ENCODE peak calls at places on chromosomes 12 and 14, in nine cellular contexts. One of them, this sample, is unnamed.

GRCh38 chr14:77000340-77001235 is 27.9 kb downstream of the IRF2BPL start:
- DNase-seq in HFFc6: peak; percentile 62
- DNase-seq in GM13976: peak; percentile 55
- DNase-seq in GM23338: peak; percentile 38
- DNase-seq in HFF-Myc: no peak
- DNase-seq in fibroblast of pulmonary artery: peak; percentile 72
- DNase-seq in upper lobe of right lung: no peak
- DNase-seq in Calu3: no peak
- DNase-seq in adrenal gland: no peak
- DNase-seq in this sample: no peak

GRCh38 chr14:61260939-61261776 is 20.0 kb downstream of the TMEM30B start:
- DNase-seq in fibroblast of pulmonary artery: peak; percentile 48
- DNase-seq in adrenal gland: no peak
- DNase-seq in Calu3: peak; percentile 58
- DNase-seq in HFFc6: peak; percentile 84
- DNase-seq in GM23338: no peak
- DNase-seq in HFF-Myc: peak; percentile 96
- DNase-seq in upper lobe of right lung: no peak
- DNase-seq in GM13976: no peak
- DNase-seq in this sample: peak; percentile 67

GRCh38 chr12:131001493-131001892 is 47.8 kb downstream of the ADGRD1 start:
- DNase-seq in upper lobe of right lung: no peak
- DNase-seq in HFF-Myc: no peak
- DNase-seq in adrenal gland: no peak
- DNase-seq in GM23338: no peak
- DNase-seq in fibroblast of pulmonary artery: no peak
- DNase-seq in Calu3: no peak
- DNase-seq in HFFc6: no peak
- DNase-seq in GM13976: no peak
- DNase-seq in this sample: no peak

GRCh38 chr14:68783408-68784297 is 9.2 kb downstream of the ZFP36L1 start:
- DNase-seq in fibroblast of pulmonary artery: no peak
- DNase-seq in HFF-Myc: no peak
- DNase-seq in Calu3: no peak
- DNase-seq in HFFc6: no peak
- DNase-seq in upper lobe of right lung: no peak
- DNase-seq in GM23338: no peak
- DNase-seq in GM13976: no peak
- DNase-seq in adrenal gland: peak; percentile 14
- DNase-seq in this sample: no peak

GRCh38 chr12:105396983-105397382 is 66.5 kb downstream of the C12orf75 start:
- DNase-seq in adrenal gland: no peak
- DNase-seq in upper lobe of right lung: no peak
- DNase-seq in HFFc6: no peak
- DNase-seq in GM13976: no peak
- DNase-seq in Calu3: no peak
- DNase-seq in fibroblast of pulmonary artery: no peak
- DNase-seq in GM23338: no peak
- DNase-seq in HFF-Myc: no peak
- DNase-seq in this sample: no peak

GRCh38 chr12:67452119-67452805 is 183.1 kb downstream of the CAND1 start:
- DNase-seq in HFF-Myc: no peak
- DNase-seq in fibroblast of pulmonary artery: no peak
- DNase-seq in adrenal gland: no peak
- DNase-seq in GM23338: no peak
- DNase-seq in Calu3: no peak
- DNase-seq in upper lobe of right lung: no peak
- DNase-seq in GM13976: peak; percentile 22
- DNase-seq in HFFc6: no peak
- DNase-seq in this sample: no peak

GRCh38 chr14:89013098-89013504 is 188.7 kb downstream of the TTC8 start:
- DNase-seq in HFF-Myc: no peak
- DNase-seq in GM13976: no peak
- DNase-seq in HFFc6: peak; percentile 23
- DNase-seq in Calu3: peak; percentile 69
- DNase-seq in adrenal gland: no peak
- DNase-seq in fibroblast of pulmonary artery: peak; percentile 42
- DNase-seq in upper lobe of right lung: peak; percentile 69
- DNase-seq in GM23338: peak; percentile 84
- DNase-seq in this sample: no peak

GRCh38 chr12:92899388-92900001 is 29.6 kb downstream of the EEA1 start:
- DNase-seq in HFF-Myc: peak; percentile 91
- DNase-seq in HFFc6: peak; percentile 98
- DNase-seq in GM13976: no peak
- DNase-seq in GM23338: peak; percentile 34
- DNase-seq in adrenal gland: peak; percentile 92
- DNase-seq in upper lobe of right lung: no peak
- DNase-seq in fibroblast of pulmonary artery: peak; percentile 99
- DNase-seq in Calu3: no peak
- DNase-seq in this sample: peak; percentile 92

GRCh38 chr14:101449114-101449513 is 112.2 kb upstream of the DIO3 start:
- DNase-seq in upper lobe of right lung: no peak
- DNase-seq in GM23338: no peak
- DNase-seq in HFFc6: no peak
- DNase-seq in fibroblast of pulmonary artery: no peak
- DNase-seq in adrenal gland: no peak
- DNase-seq in GM13976: no peak
- DNase-seq in HFF-Myc: no peak
- DNase-seq in Calu3: no peak
- DNase-seq in this sample: no peak

GRCh38 chr14:101636081-101636560 is 74.8 kb downstream of the DIO3 start:
- DNase-seq in Calu3: no peak
- DNase-seq in upper lobe of right lung: no peak
- DNase-seq in GM13976: no peak
- DNase-seq in HFF-Myc: no peak
- DNase-seq in adrenal gland: no peak
- DNase-seq in HFFc6: no peak
- DNase-seq in fibroblast of pulmonary artery: no peak
- DNase-seq in GM23338: no peak
- DNase-seq in this sample: no peak

GRCh38 chr12:111045941-111046340 is 125.6 kb upstream of the MYL2 start:
- DNase-seq in Calu3: no peak
- DNase-seq in fibroblast of pulmonary artery: no peak
- DNase-seq in upper lobe of right lung: peak; percentile 40
- DNase-seq in adrenal gland: no peak
- DNase-seq in HFF-Myc: no peak
- DNase-seq in GM13976: no peak
- DNase-seq in HFFc6: no peak
- DNase-seq in GM23338: peak; percentile 13
- DNase-seq in this sample: no peak

GRCh38 chr14:77889971-77890442 is 90.1 kb downstream of the ADCK1 start:
- DNase-seq in Calu3: no peak
- DNase-seq in GM13976: no peak
- DNase-seq in adrenal gland: peak; percentile 32
- DNase-seq in HFFc6: peak; percentile 84
- DNase-seq in fibroblast of pulmonary artery: peak; percentile 89
- DNase-seq in GM23338: no peak
- DNase-seq in HFF-Myc: no peak
- DNase-seq in upper lobe of right lung: no peak
- DNase-seq in this sample: peak; percentile 4

GRCh38 chr14:20684662-20685456 is 499 bp downstream of the RNASE4 start:
- DNase-seq in HFFc6: peak; percentile 30
- DNase-seq in fibroblast of pulmonary artery: peak; percentile 67
- DNase-seq in HFF-Myc: no peak
- DNase-seq in GM23338: peak; percentile 66
- DNase-seq in upper lobe of right lung: no peak
- DNase-seq in adrenal gland: peak; percentile 25
- DNase-seq in GM13976: no peak
- DNase-seq in Calu3: no peak
- DNase-seq in this sample: no peak

GRCh38 chr12:92543359-92543758 is 159.4 kb upstream of the PLEKHG7 start:
- DNase-seq in GM23338: no peak
- DNase-seq in adrenal gland: no peak
- DNase-seq in GM13976: no peak
- DNase-seq in HFF-Myc: no peak
- DNase-seq in HFFc6: no peak
- DNase-seq in Calu3: peak; percentile 70
- DNase-seq in upper lobe of right lung: no peak
- DNase-seq in fibroblast of pulmonary artery: no peak
- DNase-seq in this sample: no peak

DNA sequence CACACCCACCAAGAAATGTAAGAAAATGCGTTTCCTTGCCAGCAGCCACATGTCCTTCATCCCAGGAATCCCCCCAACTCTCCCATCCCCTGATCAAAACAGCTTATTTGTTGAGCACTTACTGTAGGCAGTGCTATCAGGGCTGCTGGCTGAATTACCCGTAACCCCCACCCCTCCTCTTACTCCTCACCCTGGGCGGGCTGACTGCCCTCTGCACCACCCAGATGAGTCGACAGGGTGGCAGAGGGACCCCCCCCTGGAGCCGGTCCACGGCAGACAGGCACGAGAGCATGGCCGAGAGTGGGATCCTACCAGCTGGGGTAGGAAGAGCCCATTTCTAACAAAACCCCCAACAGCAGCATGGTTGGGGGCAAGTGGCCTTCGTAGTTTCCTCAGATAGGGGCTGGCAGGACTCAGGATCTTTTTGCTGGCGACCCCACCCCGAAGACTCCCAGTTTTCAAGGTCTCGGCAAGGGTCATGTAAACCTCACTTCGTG is 1.1 kb upstream of the RHOF start:
- DNase-seq in adrenal gland: peak; percentile 66
- DNase-seq in GM23338: no peak
- DNase-seq in HFF-Myc: no peak
- DNase-seq in upper lobe of right lung: peak; percentile 77
- DNase-seq in fibroblast of pulmonary artery: no peak
- DNase-seq in HFFc6: no peak
- DNase-seq in GM13976: no peak
- DNase-seq in Calu3: no peak
- DNase-seq in this sample: no peak
- TF ChIP-seq CTCF in adrenal gland: no peak
- TF ChIP-seq CTCF in GM23338: no peak
- TF ChIP-seq CTCF in HFF-Myc: no peak
- TF ChIP-seq CTCF in upper lobe of right lung: no peak
- TF ChIP-seq CTCF in fibroblast of pulmonary artery: no peak
- TF ChIP-seq CTCF in HFFc6: no peak
- TF ChIP-seq CTCF in GM13976: no peak
- TF ChIP-seq CTCF in Calu3: no peak
- TF ChIP-seq CTCF in this sample: no peak

GRCh38 chr14:80004871-80005270 is 206.4 kb downstream of the DIO2 start:
- DNase-seq in GM23338: no peak
- DNase-seq in Calu3: no peak
- DNase-seq in HFFc6: no peak
- DNase-seq in fibroblast of pulmonary artery: no peak
- DNase-seq in adrenal gland: no peak
- DNase-seq in upper lobe of right lung: no peak
- DNase-seq in HFF-Myc: no peak
- DNase-seq in GM13976: no peak
- DNase-seq in this sample: no peak
- TF ChIP-seq CTCF in GM23338: no peak
- TF ChIP-seq CTCF in Calu3: no peak
- TF ChIP-seq CTCF in HFFc6: no peak
- TF ChIP-seq CTCF in fibroblast of pulmonary artery: no peak
- TF ChIP-seq CTCF in adrenal gland: no peak
- TF ChIP-seq CTCF in upper lobe of right lung: no peak
- TF ChIP-seq CTCF in HFF-Myc: no peak
- TF ChIP-seq CTCF in GM13976: no peak
- TF ChIP-seq CTCF in this sample: no peak

GRCh38 chr12:56220611-56221232 is 1.0 kb downstream of the RNF41 start:
- DNase-seq in HFF-Myc: no peak
- DNase-seq in upper lobe of right lung: peak; percentile 71
- DNase-seq in GM13976: peak; percentile 40
- DNase-seq in fibroblast of pulmonary artery: peak; percentile 72
- DNase-seq in GM23338: peak; percentile 52
- DNase-seq in Calu3: no peak
- DNase-seq in adrenal gland: peak; percentile 45
- DNase-seq in HFFc6: peak; percentile 39
- DNase-seq in this sample: peak; percentile 23

GRCh38 chr12:56223571-56224101 is 506 bp upstream of the NABP2 start:
- DNase-seq in Calu3: no peak
- DNase-seq in HFF-Myc: no peak
- DNase-seq in fibroblast of pulmonary artery: no peak
- DNase-seq in GM23338: no peak
- DNase-seq in upper lobe of right lung: no peak
- DNase-seq in HFFc6: no peak
- DNase-seq in GM13976: no peak
- DNase-seq in adrenal gland: no peak
- DNase-seq in this sample: no peak

GRCh38 chr12:56222531-56222895 is 791 bp upstream of the RNF41 start:
- DNase-seq in GM23338: no peak
- DNase-seq in upper lobe of right lung: no peak
- DNase-seq in HFF-Myc: no peak
- DNase-seq in HFFc6: no peak
- DNase-seq in fibroblast of pulmonary artery: no peak
- DNase-seq in adrenal gland: no peak
- DNase-seq in Calu3: no peak
- DNase-seq in GM13976: no peak
- DNase-seq in this sample: no peak

GRCh38 chr12:56221233-56221756 is 427 bp downstream of the RNF41 start:
- DNase-seq in adrenal gland: peak; percentile 81
- DNase-seq in fibroblast of pulmonary artery: peak; percentile 85
- DNase-seq in HFFc6: peak; percentile 66
- DNase-seq in Calu3: peak; percentile 32
- DNase-seq in HFF-Myc: no peak
- DNase-seq in GM23338: peak; percentile 81
- DNase-seq in GM13976: no peak
- DNase-seq in upper lobe of right lung: peak; percentile 79
- DNase-seq in this sample: peak; percentile 65

DNA sequence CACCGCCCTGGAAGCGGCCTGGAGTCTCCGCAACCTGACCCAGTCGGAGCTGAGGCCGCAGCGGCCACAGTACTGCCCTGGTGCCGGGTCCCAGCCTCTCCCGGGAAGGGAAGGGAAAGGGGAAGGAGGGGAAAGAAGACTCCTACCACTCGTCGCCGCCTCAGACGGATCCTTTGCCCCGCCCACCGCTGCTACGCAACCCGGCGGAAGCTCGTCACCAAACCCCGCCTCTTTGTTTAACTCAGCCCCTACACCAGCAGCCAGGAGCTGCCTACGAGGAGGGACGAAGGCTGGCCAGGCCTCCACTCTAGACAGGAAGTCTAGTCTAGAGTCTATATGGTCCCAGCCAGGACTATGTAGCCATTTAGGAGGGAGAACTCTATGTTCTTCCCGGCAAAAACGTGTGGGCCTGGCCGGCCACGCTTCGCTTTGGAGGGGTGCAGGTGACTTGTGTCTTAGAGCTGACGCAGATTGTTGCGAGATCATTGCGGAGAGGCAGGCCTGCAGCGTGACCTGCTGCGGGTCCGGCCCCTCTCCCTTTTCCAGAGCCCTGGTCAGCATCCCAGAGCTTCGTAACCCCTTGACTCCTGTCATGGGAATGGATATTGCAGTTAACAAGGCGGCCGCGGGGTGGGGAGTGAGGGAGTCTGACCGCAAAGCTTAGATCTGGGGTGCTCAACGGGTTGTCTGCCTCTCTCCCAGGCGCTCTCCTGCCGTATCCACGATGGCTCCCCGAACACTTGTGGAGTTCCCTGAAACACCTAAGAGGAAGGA is at the start of gene RNF41:
- DNase-seq in HFFc6: peak; percentile 96
- DNase-seq in fibroblast of pulmonary artery: peak; percentile 99
- DNase-seq in upper lobe of right lung: peak; percentile 98
- DNase-seq in adrenal gland: peak; percentile 98
- DNase-seq in GM13976: peak; percentile 98
- DNase-seq in Calu3: peak; percentile 98
- DNase-seq in HFF-Myc: peak; percentile 92
- DNase-seq in GM23338: peak; percentile 99
- DNase-seq in this sample: peak; percentile 95
- TF ChIP-seq CTCF in HFFc6: peak; percentile 51
- TF ChIP-seq CTCF in fibroblast of pulmonary artery: no peak
- TF ChIP-seq CTCF in upper lobe of right lung: no peak
- TF ChIP-seq CTCF in adrenal gland: no peak
- TF ChIP-seq CTCF in GM13976: no peak
- TF ChIP-seq CTCF in Calu3: no peak
- TF ChIP-seq CTCF in HFF-Myc: no peak
- TF ChIP-seq CTCF in GM23338: no peak
- TF ChIP-seq CTCF in this sample: no peak

GRCh38 chr14:99441157-99441870 is 39.3 kb downstream of the SETD3 start:
- DNase-seq in GM23338: peak; percentile 72
- DNase-seq in upper lobe of right lung: no peak
- DNase-seq in Calu3: no peak
- DNase-seq in HFF-Myc: no peak
- DNase-seq in adrenal gland: no peak
- DNase-seq in GM13976: no peak
- DNase-seq in fibroblast of pulmonary artery: no peak
- DNase-seq in HFFc6: no peak
- DNase-seq in this sample: no peak
- TF ChIP-seq CTCF in GM23338: peak; percentile 62
- TF ChIP-seq CTCF in upper lobe of right lung: no peak
- TF ChIP-seq CTCF in Calu3: no peak
- TF ChIP-seq CTCF in HFF-Myc: no peak
- TF ChIP-seq CTCF in adrenal gland: no peak
- TF ChIP-seq CTCF in GM13976: no peak
- TF ChIP-seq CTCF in fibroblast of pulmonary artery: peak; percentile 20
- TF ChIP-seq CTCF in HFFc6: peak; percentile 51
- TF ChIP-seq CTCF in this sample: no peak